ENCODE peak calls at places on chromosomes 3 and 15, in five cellular contexts. L is sigmoid colon, M is ovary, P is pancreas, A is GM13977. Z is an unnamed sample.

GRCh38 chr3:181718416-181718815 is 6.7 kb downstream of the SOX2 start:
- DNase-seq in L (no peak), M (no peak), P (no peak), A (no peak), Z (no peak)

GRCh38 chr15:68548375-68548774 is 30.4 kb upstream of the CORO2B start:
- DNase-seq in L (no peak), M (no peak), P (no peak), A (no peak), Z (no peak)

GRCh38 chr15:40421246-40422157 is 15.9 kb downstream of the IVD start:
- DNase-seq in L (peak), M (peak), P (peak), A (peak), Z (peak)

GRCh38 chr3:132083583-132084372 is 49.0 kb upstream of the CPNE4 start:
- DNase-seq in L (no peak), M (no peak), P (no peak), A (no peak), Z (no peak)

GRCh38 chr15:70062321-70062956 is 35.3 kb downstream of the TLE3 start:
- DNase-seq in L (peak), M (peak), P (peak), A (no peak), Z (peak)

GRCh38 chr3:64684715-64685261 is 3.0 kb downstream of the ADAMTS9 start:
- DNase-seq in L (peak), M (peak), P (peak), A (no peak), Z (no peak)

GRCh38 chr3:9808345-9809037 is 1.6 kb upstream of the TTLL3 start:
- DNase-seq in L (no peak), M (no peak), P (no peak), A (peak), Z (no peak)

GRCh38 chr15:58369261-58369699 is 62.5 kb upstream of the LIPC start:
- DNase-seq in L (no peak), M (no peak), P (no peak), A (peak), Z (no peak)

GRCh38 chr3:14438262-14438661 is 35.9 kb downstream of the SLC6A6 start:
- DNase-seq in L (no peak), M (no peak), P (no peak), A (no peak), Z (no peak)

GRCh38 chr3:186060222-186060621 is 48.7 kb downstream of the ETV5 start:
- DNase-seq in L (no peak), M (no peak), P (no peak), A (peak), Z (no peak)

GRCh38 chr15:94083467-94083991 is 147.8 kb upstream of the MCTP2 start:
- DNase-seq in L (peak), M (no peak), P (no peak), A (no peak), Z (no peak)

GRCh38 chr3:122091602-122092006 is 36.4 kb downstream of the CD86 start:
- DNase-seq in L (no peak), M (no peak), P (no peak), A (no peak), Z (no peak)

GRCh38 chr15:81351651-81352050 is 22.4 kb downstream of the TMC3 start:
- DNase-seq in L (no peak), M (no peak), P (no peak), A (no peak), Z (no peak)

GRCh38 chr3:129313415-129313982 is 34.8 kb downstream of the HMCES start:
- DNase-seq in L (no peak), M (peak), P (no peak), A (no peak), Z (no peak)

GRCh38 chr3:32184187-32184730 is 54.2 kb upstream of the CMTM8 start:
- DNase-seq in L (no peak), M (no peak), P (no peak), A (no peak), Z (no peak)

GRCh38 chr3:100696161-100696560 is 13.1 kb upstream of the TFG start:
- DNase-seq in L (no peak), M (no peak), P (no peak), A (no peak), Z (no peak)

GRCh38 chr3:169604568-169604967 is 58.9 kb downstream of the MECOM start:
- DNase-seq in L (no peak), M (no peak), P (no peak), A (no peak), Z (no peak)
- TF ChIP-seq CTCF in L (no peak), M (no peak), P (no peak), A (peak), Z (no peak)

DNA sequence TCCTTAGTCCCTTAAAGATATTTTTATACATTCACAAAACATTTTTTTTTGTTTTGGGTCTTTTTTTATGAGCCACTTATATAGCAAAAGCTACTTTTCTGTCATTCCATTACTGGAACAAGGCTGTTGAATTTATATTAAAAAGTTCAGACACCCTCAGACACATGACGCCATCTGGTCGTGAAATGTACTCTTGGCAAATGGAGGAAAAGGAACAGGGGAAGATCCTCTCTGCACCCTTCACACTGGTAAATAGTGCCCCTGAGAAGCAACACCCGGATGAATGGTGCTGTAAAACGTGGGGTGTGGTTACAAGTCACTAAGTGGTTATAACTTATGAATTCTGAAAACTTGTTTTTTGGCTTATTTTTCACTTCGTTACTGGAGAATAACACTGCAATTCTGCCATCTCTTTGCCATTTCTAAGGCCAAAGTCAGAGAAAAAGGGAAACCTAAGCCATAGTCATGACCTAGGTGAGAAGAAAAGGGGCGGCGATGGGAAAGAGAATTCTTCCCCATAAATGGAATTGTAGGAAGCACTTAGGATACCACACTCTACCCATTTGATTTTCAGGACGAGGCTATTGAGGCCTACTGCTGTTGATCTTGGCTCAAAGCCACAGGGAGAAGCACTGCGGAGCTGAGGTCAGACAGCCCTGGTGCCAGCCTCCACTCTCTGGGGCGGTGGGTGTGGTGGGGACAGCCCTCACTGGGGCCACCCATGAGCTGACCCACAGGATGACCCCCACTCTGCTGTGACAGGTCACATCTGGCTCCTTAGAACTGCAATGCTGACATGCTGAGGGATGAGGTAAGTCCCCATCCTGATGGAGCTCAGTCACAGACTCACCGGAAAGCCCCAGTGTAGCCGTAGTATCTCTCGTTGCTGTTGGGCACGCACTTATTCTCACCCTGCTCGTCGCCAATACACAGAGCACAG is 21.8 kb downstream of the LTF start:
- DNase-seq in L (no peak), M (no peak), P (no peak), A (no peak), Z (no peak)
- TF ChIP-seq CTCF in L (peak), M (peak), P (no peak), A (peak), Z (peak)

GRCh38 chr3:179446501-179446900 is 4.8 kb downstream of the GNB4 start:
- DNase-seq in L (no peak), M (no peak), P (no peak), A (no peak), Z (no peak)
- TF ChIP-seq CTCF in L (no peak), M (no peak), P (no peak), A (peak), Z (no peak)

DNA sequence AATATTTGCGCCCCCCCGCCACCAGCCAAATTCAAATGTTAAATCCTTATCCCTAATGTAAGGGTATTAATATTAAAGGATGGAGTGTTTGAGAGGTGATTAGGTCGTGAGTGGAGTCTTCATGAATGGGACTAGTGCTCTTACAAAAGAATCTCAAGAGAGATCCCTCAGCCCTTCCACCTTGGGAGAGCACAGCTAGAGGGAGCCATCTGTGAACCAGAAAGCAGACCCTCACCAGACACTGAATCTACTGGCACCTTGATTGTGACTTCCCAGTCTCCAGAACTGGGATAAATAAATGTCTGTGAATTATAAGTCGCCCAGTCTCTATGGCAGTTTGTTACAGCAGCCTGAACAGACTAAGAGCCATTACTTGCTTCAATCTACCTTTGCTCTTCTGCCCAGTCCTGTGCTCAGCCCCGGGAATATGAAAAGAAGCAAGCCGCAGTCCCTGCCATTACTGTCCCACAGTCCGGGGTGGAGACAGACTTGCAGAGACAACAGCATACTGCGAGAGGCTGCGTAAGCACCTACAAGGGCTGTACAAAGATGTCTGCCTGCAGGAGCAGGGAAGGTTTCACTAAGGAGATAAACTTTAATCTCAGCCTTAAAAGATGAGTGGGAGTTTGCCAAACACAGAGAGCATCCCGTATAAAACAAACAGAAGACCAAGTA is 110.7 kb upstream of the TMCO5A start:
- DNase-seq in L (no peak), M (no peak), P (no peak), A (no peak), Z (no peak)
- TF ChIP-seq CTCF in L (no peak), M (no peak), P (no peak), A (no peak), Z (no peak)

DNA sequence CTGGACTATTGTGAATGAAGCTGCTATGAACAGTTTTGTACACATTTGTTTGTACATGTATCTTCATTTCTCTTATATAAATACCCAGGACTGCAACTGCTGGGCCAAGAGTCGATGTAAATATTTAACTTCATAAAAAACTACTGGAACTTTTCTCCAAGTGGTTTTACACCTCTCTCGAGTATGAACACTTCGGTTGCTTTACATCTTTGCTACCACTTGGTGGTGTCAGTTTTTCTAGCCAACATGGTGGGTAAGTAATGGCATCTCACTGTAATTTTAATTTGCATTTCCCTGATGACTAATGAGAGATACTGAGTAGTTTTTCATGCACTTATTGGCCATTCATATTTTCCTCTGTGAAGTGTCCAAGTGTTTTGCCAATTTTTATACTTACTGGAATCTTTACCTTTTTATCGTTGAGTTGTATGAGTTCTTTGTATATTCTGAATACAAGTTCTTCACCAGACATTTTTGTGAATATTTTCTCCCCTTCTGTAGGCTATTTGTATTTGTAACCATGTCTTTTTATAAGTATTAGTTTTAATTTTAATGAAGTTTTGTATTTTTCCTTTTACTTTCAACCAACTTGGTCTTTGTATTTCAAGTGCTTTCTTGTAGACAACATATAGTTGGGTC is 44.4 kb downstream of the PCOLCE2 start:
- DNase-seq in L (no peak), M (no peak), P (no peak), A (peak), Z (no peak)
- TF ChIP-seq CTCF in L (no peak), M (no peak), P (no peak), A (peak), Z (no peak)

GRCh38 chr3:192913540-192913939 is 4.1 kb downstream of the MB21D2 start:
- DNase-seq in L (no peak), M (no peak), P (no peak), A (no peak), Z (no peak)

GRCh38 chr3:192915724-192916123 is 1.9 kb downstream of the MB21D2 start:
- DNase-seq in L (no peak), M (no peak), P (no peak), A (no peak), Z (no peak)

GRCh38 chr3:192916455-192917257 is 1.0 kb downstream of the MB21D2 start:
- DNase-seq in L (peak), M (peak), P (peak), A (peak), Z (peak)

GRCh38 chr3:192914873-192915272 is 2.8 kb downstream of the MB21D2 start:
- DNase-seq in L (no peak), M (no peak), P (no peak), A (no peak), Z (no peak)

GRCh38 chr3:192915306-192915705 is 2.4 kb downstream of the MB21D2 start:
- DNase-seq in L (no peak), M (no peak), P (no peak), A (peak), Z (no peak)
- TF ChIP-seq CTCF in L (no peak), M (no peak), P (no peak), A (peak), Z (no peak)

Z was measured in mesothelial cell of epicardium.